ENCODE peak calls at places on chromosomes 1 and 21, in four cellular contexts. Y is stimulated activated CD8-positive, alpha-beta memory T cell treated with anti-CD3 and anti-CD28 coated beads, Interleukin-15, amount 100 ng/mL, for 4 hours; N is AG04450; U is kidney epithelial cell. Q is an unnamed sample.

GRCh38 chr1:79859212-79859948 is 852.9 kb upstream of the ADGRL4 start:
- DNase-seq in Y (no peak), N (no peak), U (peak), Q (no peak)

GRCh38 chr1:77820121-77820520 is 40.7 kb downstream of the MIGA1 start:
- DNase-seq in Y (no peak), N (no peak), U (no peak), Q (no peak)

GRCh38 chr1:58358311-58358710 is 188.2 kb downstream of the OMA1 start:
- DNase-seq in Y (no peak), N (no peak), U (peak), Q (no peak)

GRCh38 chr1:67005068-67005467 is 48.9 kb downstream of the SLC35D1 start:
- DNase-seq in Y (no peak), N (no peak), U (no peak), Q (peak)

GRCh38 chr1:33182896-33183295 is 1.1 kb upstream of the TRIM62 start:
- DNase-seq in Y (no peak), N (no peak), U (no peak), Q (no peak)

GRCh38 chr1:183956559-183957188 is 80.9 kb downstream of the COLGALT2 start:
- DNase-seq in Y (peak), N (peak), U (peak), Q (no peak)

GRCh38 chr1:228405979-228406265 is 713 bp downstream of the TRIM11 start:
- DNase-seq in Y (no peak), N (no peak), U (no peak), Q (no peak)

GRCh38 chr1:116504308-116505156 is 66.3 kb downstream of the CD58 start:
- DNase-seq in Y (peak), N (no peak), U (no peak), Q (peak)

GRCh38 chr1:54409156-54410142 is 3.3 kb upstream of the SSBP3 start:
- DNase-seq in Y (no peak), N (no peak), U (no peak), Q (no peak)

GRCh38 chr1:119159963-119160362 is 19.5 kb upstream of the WARS2 start:
- DNase-seq in Y (no peak), N (no peak), U (no peak), Q (no peak)

GRCh38 chr1:41512701-41513387 is 28.4 kb upstream of the EDN2 start:
- DNase-seq in Y (no peak), N (no peak), U (no peak), Q (no peak)

GRCh38 chr21:21332492-21332891 is 334.3 kb downstream of the NCAM2 start:
- DNase-seq in Y (no peak), N (no peak), U (no peak), Q (no peak)

GRCh38 chr21:36700295-36700960 is 1.5 kb downstream of the SIM2 start:
- DNase-seq in Y (no peak), N (no peak), U (no peak), Q (no peak)

GRCh38 chr1:85692730-85693314 is 15.4 kb downstream of the ZNHIT6 start:
- DNase-seq in Y (no peak), N (peak), U (peak), Q (peak)

GRCh38 chr1:25715888-25716287 is 84.1 kb upstream of the SELENON start:
- DNase-seq in Y (no peak), N (no peak), U (no peak), Q (no peak)

GRCh38 chr1:185567006-185567405 is 167.2 kb upstream of the HMCN1 start:
- DNase-seq in Y (peak), N (no peak), U (no peak), Q (no peak)

GRCh38 chr21:29217818-29218252 is 80.9 kb upstream of the BACH1 start:
- DNase-seq in Y (no peak), N (peak), U (peak), Q (no peak)

GRCh38 chr1:238469146-238469601 is 578.5 kb upstream of the ZP4 start:
- DNase-seq in Y (no peak), N (no peak), U (peak), Q (no peak)

Q was measured in G401.